ENCODE peak calls at places on chromosomes 2 and 18, in ten cellular contexts. V is GM12878; F is CD8-positive, alpha-beta memory T cell; X is upper lobe of right lung; H is hepatocyte; L is A549; W is H1; S is tibial nerve; I is mammary epithelial cell; C is Panc1. E is an unnamed sample.
A peak's percentile ranks its signal among the peaks of the same experiment; 100 is the strongest.

GRCh38 chr2:106159867-106160785 is 34.0 kb downstream of the UXS1 start:
- DNase-seq in V (no peak), F (peak; percentile 25), X (no peak), H (no peak), L (no peak), W (no peak), S (no peak), I (no peak), C (no peak), E (peak; percentile 53)

GRCh38 chr2:86631846-86632485 is 8.3 kb upstream of the RNF103 start:
- DNase-seq in V (no peak), F (no peak), X (no peak), H (peak; percentile 20), L (no peak), W (no peak), S (no peak), I (peak; percentile 21), C (no peak), E (no peak)

GRCh38 chr2:173359231-173359630 is 4.6 kb downstream of the CDCA7 start:
- DNase-seq in V (peak; percentile 79), F (no peak), X (no peak), H (no peak), L (no peak), W (no peak), S (no peak), I (no peak), C (no peak), E (no peak)

GRCh38 chr2:100876231-100876860 is 56.4 kb downstream of the NPAS2 start:
- DNase-seq in V (no peak), F (no peak), X (no peak), H (no peak), L (no peak), W (no peak), S (no peak), I (no peak), C (no peak), E (no peak)

GRCh38 chr2:120771556-120772208 is 36.0 kb downstream of the GLI2 start:
- DNase-seq in V (no peak), F (no peak), X (peak; percentile 60), H (peak; percentile 63), L (peak; percentile 50), W (no peak), S (no peak), I (no peak), C (no peak), E (no peak)

GRCh38 chr2:128456281-128456680 is 137.6 kb upstream of the HS6ST1 start:
- DNase-seq in V (no peak), F (no peak), X (peak; percentile 7), H (no peak), L (no peak), W (peak; percentile 22), S (no peak), I (no peak), C (no peak), E (no peak)

GRCh38 chr2:29223257-29223656 is 108.0 kb downstream of the CLIP4 start:
- DNase-seq in V (no peak), F (no peak), X (peak; percentile 45), H (no peak), L (no peak), W (no peak), S (no peak), I (no peak), C (no peak), E (no peak)

GRCh38 chr2:103875111-103875510 is 978.8 kb upstream of the POU3F3 start:
- DNase-seq in V (no peak), F (no peak), X (no peak), H (no peak), L (no peak), W (no peak), S (no peak), I (no peak), C (no peak), E (no peak)

GRCh38 chr18:60021556-60021955 is 121.8 kb downstream of the PMAIP1 start:
- DNase-seq in V (no peak), F (no peak), X (no peak), H (no peak), L (no peak), W (no peak), S (no peak), I (no peak), C (no peak), E (no peak)

GRCh38 chr18:60024857-60025256 is 125.1 kb downstream of the PMAIP1 start:
- DNase-seq in V (no peak), F (no peak), X (no peak), H (no peak), L (no peak), W (no peak), S (no peak), I (no peak), C (no peak), E (no peak)

GRCh38 chr18:60027397-60027796 is 127.6 kb downstream of the PMAIP1 start:
- DNase-seq in V (no peak), F (no peak), X (no peak), H (no peak), L (no peak), W (no peak), S (no peak), I (peak; percentile 42), C (no peak), E (no peak)

GRCh38 chr18:60022671-60023276 is 123.0 kb downstream of the PMAIP1 start:
- DNase-seq in V (peak; percentile 7), F (no peak), X (no peak), H (no peak), L (no peak), W (no peak), S (no peak), I (no peak), C (no peak), E (no peak)

DNA sequence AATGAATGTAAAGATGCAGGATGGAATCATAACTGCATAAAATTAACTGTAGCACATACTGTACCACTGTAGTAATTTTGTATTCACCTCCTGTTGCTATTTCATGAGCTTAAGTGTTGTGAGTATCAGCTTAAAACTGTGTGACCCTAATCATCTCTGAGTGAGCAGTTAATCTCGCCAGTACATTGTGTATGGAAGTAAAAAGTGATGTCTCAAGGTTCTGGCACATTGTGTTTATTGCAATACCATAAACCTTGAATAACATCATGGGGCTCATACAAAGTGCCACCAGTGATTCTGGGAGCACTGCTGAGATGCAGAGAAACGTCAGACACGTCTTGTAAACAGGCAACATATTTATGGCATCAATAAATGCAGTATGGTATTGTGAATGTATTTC is 124.5 kb downstream of the PMAIP1 start:
- DNase-seq in V (no peak), F (no peak), X (no peak), H (no peak), L (no peak), W (no peak), S (no peak), I (no peak), C (no peak), E (no peak)
- H3K4me1 ChIP-seq in V (no peaks in the 10 kb centered on the region), F (no peaks in the 10 kb centered on the region), X (no peaks in the 10 kb centered on the region), H (no peaks in the 10 kb centered on the region), L (peaks cover 27% of the 10 kb centered on the region), W (peaks cover 9% of the 10 kb centered on the region), S (no peaks in the 10 kb centered on the region), I (peaks cover 3% of the 10 kb centered on the region), C (no peaks in the 10 kb centered on the region), E (no peaks in the 10 kb centered on the region)

GRCh38 chr2:27282892-27283291 is 663 bp downstream of the TRIM54 start:
- DNase-seq in V (no peak), F (no peak), X (no peak), H (no peak), L (no peak), W (no peak), S (no peak), I (no peak), C (no peak), E (no peak)
- H3K27ac ChIP-seq in V (no peak overlapping the region), F (no peak overlapping the region), X (no peak overlapping the region), H (no peak overlapping the region), L (peak overlapping the region; percentile 75), W (no peak overlapping the region), S (no peak overlapping the region), I (no peak overlapping the region), C (no peak overlapping the region), E (no peak overlapping the region)

GRCh38 chr2:37637985-37638384 is 33.5 kb downstream of the CDC42EP3 start:
- DNase-seq in V (no peak), F (no peak), X (no peak), H (no peak), L (no peak), W (no peak), S (no peak), I (no peak), C (no peak), E (no peak)
- H3K4me3 ChIP-seq in V (no peak overlapping the region), F (no peak overlapping the region), X (no peak overlapping the region), H (no peak overlapping the region), L (no peak overlapping the region), W (no peak overlapping the region), S (no peak overlapping the region), I (no peak overlapping the region), C (no peak overlapping the region), E (no peak overlapping the region)

GRCh38 chr18:11689031-11689971 is at the start of gene GNAL:
- DNase-seq in V (no peak), F (no peak), X (peak; percentile 85), H (peak; percentile 87), L (peak; percentile 54), W (peak; percentile 89), S (peak; percentile 56), I (peak; percentile 80), C (peak; percentile 12), E (peak; percentile 5)
- H3K4me1 ChIP-seq in V (no peaks in the 10 kb centered on the region), F (no peaks in the 10 kb centered on the region), X (no peaks in the 10 kb centered on the region), H (peaks cover 5% of the 10 kb centered on the region), L (peaks cover 3% of the 10 kb centered on the region), W (no peaks in the 10 kb centered on the region), S (no peaks in the 10 kb centered on the region), I (peaks cover 4% of the 10 kb centered on the region), C (no peaks in the 10 kb centered on the region), E (peaks cover 4% of the 10 kb centered on the region)

DNA sequence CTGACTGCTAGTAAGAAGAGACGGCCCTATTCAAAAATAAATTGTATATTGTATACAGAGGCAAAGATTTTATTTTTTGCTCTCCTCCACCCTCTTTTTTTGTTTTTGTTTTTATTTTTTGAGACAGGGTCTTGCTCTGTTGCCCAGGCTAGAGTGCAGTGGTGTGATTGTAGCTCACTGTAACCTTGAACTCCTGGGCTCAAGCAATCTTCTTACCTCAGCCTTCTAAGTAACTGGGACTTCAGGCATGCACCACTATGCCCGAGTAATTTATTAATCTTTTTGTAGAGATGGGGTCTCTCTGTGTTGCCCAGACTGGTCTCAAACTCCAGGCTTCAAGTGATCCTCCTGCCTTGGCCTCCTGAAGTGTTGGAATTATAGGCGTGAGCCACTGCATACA is 87.6 kb downstream of the ZNF532 start:
- DNase-seq in V (no peak), F (no peak), X (no peak), H (no peak), L (no peak), W (no peak), S (no peak), I (no peak), C (no peak), E (no peak)
- H3K27ac ChIP-seq in V (no peak overlapping the region), F (no peak overlapping the region), X (no peak overlapping the region), H (no peak overlapping the region), L (peak overlapping the region; percentile 88), W (no peak overlapping the region), S (no peak overlapping the region), I (no peak overlapping the region), C (no peak overlapping the region), E (no peak overlapping the region)

GRCh38 chr2:237675326-237675725 is 47.9 kb downstream of the LRRFIP1 start:
- DNase-seq in V (no peak), F (no peak), X (no peak), H (no peak), L (no peak), W (no peak), S (no peak), I (no peak), C (no peak), E (no peak)
- H3K4me3 ChIP-seq in V (peak overlapping the region; percentile 10), F (peak overlapping the region; percentile 70), X (peak overlapping the region; percentile 29), H (no peak overlapping the region), L (no peak overlapping the region), W (no peak overlapping the region), S (no peak overlapping the region), I (peak overlapping the region; percentile 13), C (peak overlapping the region; percentile 44), E (peak overlapping the region; percentile 63)

E was measured in CD8-positive, alpha-beta T cell.